ENCODE peak calls at places on chromosomes 3 and 15, in five cellular contexts. F is amniotic stem cell, P is Peyer's patch, C is GM12892, Y is heart right ventricle. N is an unnamed sample.

GRCh38 chr3:138408751-138409161 is 25.7 kb upstream of the ESYT3 start:
- DNase-seq in C (no peak), F (no peak), Y (no peak), P (no peak), N (no peak)

GRCh38 chr3:183953471-183954070 is 64.1 kb downstream of the ABCC5 start:
- DNase-seq in F (no peak), C (no peak), Y (no peak), P (no peak), N (no peak)

GRCh38 chr3:144521131-144521530 is 549.5 kb downstream of the DIPK2A start:
- DNase-seq in Y (no peak), F (no peak), C (no peak), P (no peak), N (no peak)

GRCh38 chr3:75048650-75049049 is 434.2 kb upstream of the CNTN3 start:
- DNase-seq in F (no peak), P (no peak), Y (no peak), C (no peak), N (no peak)

GRCh38 chr3:13712682-13713180 is 163.8 kb downstream of the FBLN2 start:
- DNase-seq in F (no peak), C (no peak), Y (no peak), P (peak), N (peak)

GRCh38 chr15:98442379-98442833 is 205.9 kb upstream of the IGF1R start:
- DNase-seq in C (no peak), F (peak), Y (no peak), P (no peak), N (no peak)

GRCh38 chr3:45362768-45363167 is 25.6 kb upstream of the LARS2 start:
- DNase-seq in Y (no peak), F (no peak), P (no peak), C (no peak), N (no peak)

GRCh38 chr3:129118745-129119144 is 2.9 kb downstream of the RAB43 start:
- DNase-seq in P (no peak), Y (no peak), C (no peak), F (no peak), N (no peak)

GRCh38 chr3:167467848-167468611 is 5.8 kb downstream of the SERPINI2 start:
- DNase-seq in Y (no peak), C (no peak), F (no peak), P (no peak), N (no peak)

GRCh38 chr3:124779751-124780191 is 49.5 kb downstream of the UMPS start:
- DNase-seq in P (no peak), C (no peak), F (no peak), Y (no peak), N (no peak)

GRCh38 chr3:122533931-122534334 is 19.2 kb upstream of the KPNA1 start:
- DNase-seq in C (peak), Y (no peak), F (peak), P (no peak), N (no peak)

GRCh38 chr3:159685801-159686200 is 302.8 kb upstream of the IL12A start:
- DNase-seq in Y (no peak), P (no peak), C (no peak), F (no peak), N (no peak)

GRCh38 chr15:28103831-28104230 is 4.7 kb upstream of the OCA2 start:
- DNase-seq in P (no peak), F (no peak), C (no peak), Y (no peak), N (peak)

GRCh38 chr15:58331562-58331902 is 100.3 kb upstream of the LIPC start:
- DNase-seq in P (no peak), Y (no peak), C (no peak), F (no peak), N (no peak)

GRCh38 chr3:178900244-178900643 is 171.4 kb downstream of the ZMAT3 start:
- DNase-seq in F (no peak), C (no peak), P (no peak), Y (no peak), N (no peak)

GRCh38 chr3:140595295-140595694 is 82.6 kb upstream of the TRIM42 start:
- DNase-seq in Y (no peak), C (no peak), P (no peak), F (no peak), N (no peak)

GRCh38 chr3:186035277-186035676 is 73.6 kb downstream of the ETV5 start:
- DNase-seq in P (no peak), C (no peak), F (no peak), Y (no peak), N (no peak)

GRCh38 chr3:64501298-64501906 is 186.4 kb downstream of the ADAMTS9 start:
- DNase-seq in C (no peak), P (no peak), F (peak), Y (no peak), N (no peak)

GRCh38 chr15:80105193-80105984 is 45.9 kb downstream of the ZFAND6 start:
- DNase-seq in F (no peak), C (no peak), P (no peak), Y (no peak), N (no peak)